ENCODE peak calls at places on chromosomes 11 and 22, in four cellular contexts. D is left ventricle myocardium inferior, P is lower lobe of right lung, C is esophagus squamous epithelium. I is an unnamed sample.

GRCh38 chr11:17839973-17840611 is 105.5 kb downstream of the KCNC1 start:
- DNase-seq in D (no peak), P (no peak), C (no peak), I (no peak)

GRCh38 chr22:25334091-25334490 is 114.7 kb downstream of the CRYBB2 start:
- DNase-seq in D (peak; percentile 28), P (no peak), C (no peak), I (no peak)

GRCh38 chr11:131759140-131759539 is 388.7 kb downstream of the NTM start:
- DNase-seq in D (no peak), P (no peak), C (no peak), I (no peak)

GRCh38 chr11:68150029-68150428 is 28.8 kb upstream of the CHKA start:
- DNase-seq in D (no peak), P (peak; percentile 76), C (no peak), I (no peak)

GRCh38 chr22:24087071-24087795 is 76.1 kb downstream of the CABIN1 start:
- DNase-seq in D (no peak), P (no peak), C (no peak), I (peak; percentile 44)

GRCh38 chr11:20065040-20065805 is 95.1 kb downstream of the DBX1 start:
- DNase-seq in D (no peak), P (no peak), C (no peak), I (no peak)

GRCh38 chr22:21929253-21929652 is 23.4 kb downstream of the PPM1F start:
- DNase-seq in D (no peak), P (no peak), C (no peak), I (no peak)

GRCh38 chr22:46971141-46971775 is 208.8 kb downstream of the TBC1D22A start:
- DNase-seq in D (peak; percentile 37), P (no peak), C (no peak), I (no peak)

GRCh38 chr11:2462092-2462985 is 17.5 kb downstream of the KCNQ1 start:
- DNase-seq in D (no peak), P (no peak), C (no peak), I (no peak)

GRCh38 chr11:73229321-73230275 is 11.5 kb downstream of the P2RY2 start:
- DNase-seq in D (peak; percentile 52), P (no peak), C (no peak), I (peak; percentile 71)

GRCh38 chr11:66113132-66113856 is 43.2 kb downstream of the PACS1 start:
- DNase-seq in D (no peak), P (no peak), C (no peak), I (no peak)

GRCh38 chr22:20927940-20928572 is 10.8 kb downstream of the CRKL start:
- DNase-seq in D (no peak), P (no peak), C (no peak), I (no peak)

GRCh38 chr11:127639916-127640315 is 639.3 kb upstream of the KIRREL3 start:
- DNase-seq in D (no peak), P (no peak), C (no peak), I (no peak)

GRCh38 chr11:32884770-32885384 is 7.7 kb upstream of the QSER1 start:
- DNase-seq in D (no peak), P (no peak), C (no peak), I (no peak)

GRCh38 chr22:44838316-44839016 is 86.1 kb downstream of the ARHGAP8 start:
- DNase-seq in D (no peak), P (no peak), C (no peak), I (no peak)

GRCh38 chr11:134065381-134065780 is 3.5 kb upstream of the JAM3 start:
- DNase-seq in D (no peak), P (no peak), C (no peak), I (no peak)

GRCh38 chr11:69351460-69351859 is 57.5 kb downstream of the MYEOV start:
- DNase-seq in D (no peak), P (no peak), C (no peak), I (no peak)

GRCh38 chr11:108069947-108070346 is 51.4 kb upstream of the ACAT1 start:
- DNase-seq in D (no peak), P (no peak), C (no peak), I (no peak)

DNA sequence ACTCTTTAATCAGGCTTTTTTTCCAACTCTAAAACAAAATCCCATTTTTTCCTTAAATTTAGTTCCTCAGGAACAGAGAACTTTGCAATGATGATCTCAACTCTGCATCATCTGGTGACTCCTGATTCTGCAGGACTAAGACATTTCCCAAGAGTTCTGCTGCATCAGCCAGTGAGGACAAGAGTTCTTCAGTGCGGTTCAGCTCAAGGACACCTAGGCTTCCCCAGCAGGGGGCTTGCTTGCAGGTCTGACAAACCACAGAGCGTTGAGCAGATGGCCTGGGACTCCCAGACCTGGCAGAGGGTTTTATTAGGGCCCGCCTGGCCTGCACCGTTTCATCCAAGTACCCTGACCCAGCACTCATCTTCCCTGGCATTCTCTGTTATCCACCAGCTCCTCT is 6.4 kb downstream of the CDCA5 start:
- DNase-seq in D (no peak), P (no peak), C (no peak), I (no peak)
- H3K36me3 ChIP-seq in D (no peaks in the 10 kb centered on the region), P (no peaks in the 10 kb centered on the region), C (no peaks in the 10 kb centered on the region), I (no peaks in the 10 kb centered on the region)

GRCh38 chr11:34826384-34826726 is 89.8 kb downstream of the APIP start:
- DNase-seq in D (no peak), P (no peak), C (no peak), I (no peak)
- H3K4me1 ChIP-seq in D (peaks cover 13% of the 10 kb centered on the region), P (peaks cover 11% of the 10 kb centered on the region), C (peaks cover 13% of the 10 kb centered on the region), I (no peaks in the 10 kb centered on the region)

DNA sequence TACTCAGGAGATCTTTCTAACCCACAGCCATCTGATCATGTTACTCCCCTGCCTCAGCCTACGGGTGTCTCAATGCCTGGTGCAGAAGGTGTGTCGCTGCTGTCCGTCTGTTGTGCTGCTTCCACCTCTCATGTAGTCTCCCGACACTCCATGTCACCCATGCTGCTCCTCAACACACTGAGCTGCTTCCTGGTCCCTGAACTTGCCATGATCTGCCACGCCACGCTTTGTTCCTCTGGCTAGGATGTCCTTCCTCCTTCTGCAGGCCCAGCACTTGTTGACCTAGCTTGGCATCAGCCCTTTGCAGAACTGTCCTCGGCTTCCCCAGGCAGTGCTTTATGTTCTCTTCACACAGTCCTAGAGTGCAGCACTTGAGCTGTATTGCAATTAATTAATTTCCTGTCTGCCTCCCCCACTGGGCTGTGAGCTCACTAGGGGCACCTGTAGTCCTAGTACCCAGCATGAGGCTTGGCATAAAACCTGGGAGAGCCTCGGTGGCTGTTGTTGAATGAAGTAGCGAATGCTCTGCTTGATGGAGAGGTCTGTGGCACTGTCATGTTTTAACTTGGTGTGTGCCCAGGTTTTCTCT is 9.5 kb downstream of the GTPBP1 start:
- DNase-seq in D (no peak), P (no peak), C (no peak), I (no peak)
- H3K36me3 ChIP-seq in D (peaks cover 41% of the 10 kb centered on the region), P (peaks cover 51% of the 10 kb centered on the region), C (no peaks in the 10 kb centered on the region), I (no peaks in the 10 kb centered on the region)

GRCh38 chr11:123135863-123136446 is 59.1 kb downstream of the CLMP start:
- DNase-seq in D (no peak), P (no peak), C (no peak), I (no peak)
- H3K4me1 ChIP-seq in D (peaks cover 13% of the 10 kb centered on the region), P (no peaks in the 10 kb centered on the region), C (peaks cover 8% of the 10 kb centered on the region), I (no peaks in the 10 kb centered on the region)

GRCh38 chr11:46747150-46747549 is 28.1 kb downstream of the F2 start:
- DNase-seq in D (no peak), P (no peak), C (no peak), I (no peak)
- H3K36me3 ChIP-seq in D (peaks cover 95% of the 10 kb centered on the region), P (peaks cover 95% of the 10 kb centered on the region), C (peaks cover 50% of the 10 kb centered on the region), I (peaks cover 20% of the 10 kb centered on the region)

DNA sequence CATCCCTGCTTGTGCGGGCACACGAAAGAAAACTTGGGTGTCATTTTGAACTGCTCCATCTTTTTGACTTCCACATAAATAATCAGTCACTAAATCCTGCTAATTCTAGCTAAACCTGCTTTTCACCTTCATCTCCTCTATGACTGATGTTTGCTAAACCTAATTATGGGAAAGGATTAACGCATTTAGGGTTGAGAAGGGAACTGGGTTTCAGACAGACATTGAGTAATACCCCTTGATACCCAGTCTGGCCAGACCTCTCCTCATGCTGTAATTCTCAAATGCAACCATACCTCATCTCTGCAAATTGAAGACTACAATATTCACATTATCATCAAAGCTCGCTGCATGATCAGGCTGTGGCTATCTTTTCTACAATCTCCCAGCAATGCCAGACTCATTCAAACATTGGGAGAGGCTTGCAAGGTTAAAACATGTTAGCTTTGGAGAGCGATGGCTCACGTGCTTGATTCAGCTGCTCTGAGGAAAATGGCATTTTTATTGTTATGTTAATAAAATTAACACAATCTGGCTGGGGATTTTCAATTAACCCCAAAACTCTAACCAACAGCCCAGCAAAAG is 2.4 kb downstream of the HPS4 start:
- DNase-seq in D (no peak), P (no peak), C (no peak), I (no peak)
- H3K4me1 ChIP-seq in D (peaks cover 73% of the 10 kb centered on the region), P (peaks cover 67% of the 10 kb centered on the region), C (peaks cover 56% of the 10 kb centered on the region), I (peaks cover 7% of the 10 kb centered on the region)

GRCh38 chr11:123601136-123601535 is 53.3 kb downstream of the SCN3B start:
- DNase-seq in D (no peak), P (no peak), C (no peak), I (no peak)
- H3K36me3 ChIP-seq in D (peaks cover 29% of the 10 kb centered on the region), P (no peaks in the 10 kb centered on the region), C (no peaks in the 10 kb centered on the region), I (no peaks in the 10 kb centered on the region)

DNA sequence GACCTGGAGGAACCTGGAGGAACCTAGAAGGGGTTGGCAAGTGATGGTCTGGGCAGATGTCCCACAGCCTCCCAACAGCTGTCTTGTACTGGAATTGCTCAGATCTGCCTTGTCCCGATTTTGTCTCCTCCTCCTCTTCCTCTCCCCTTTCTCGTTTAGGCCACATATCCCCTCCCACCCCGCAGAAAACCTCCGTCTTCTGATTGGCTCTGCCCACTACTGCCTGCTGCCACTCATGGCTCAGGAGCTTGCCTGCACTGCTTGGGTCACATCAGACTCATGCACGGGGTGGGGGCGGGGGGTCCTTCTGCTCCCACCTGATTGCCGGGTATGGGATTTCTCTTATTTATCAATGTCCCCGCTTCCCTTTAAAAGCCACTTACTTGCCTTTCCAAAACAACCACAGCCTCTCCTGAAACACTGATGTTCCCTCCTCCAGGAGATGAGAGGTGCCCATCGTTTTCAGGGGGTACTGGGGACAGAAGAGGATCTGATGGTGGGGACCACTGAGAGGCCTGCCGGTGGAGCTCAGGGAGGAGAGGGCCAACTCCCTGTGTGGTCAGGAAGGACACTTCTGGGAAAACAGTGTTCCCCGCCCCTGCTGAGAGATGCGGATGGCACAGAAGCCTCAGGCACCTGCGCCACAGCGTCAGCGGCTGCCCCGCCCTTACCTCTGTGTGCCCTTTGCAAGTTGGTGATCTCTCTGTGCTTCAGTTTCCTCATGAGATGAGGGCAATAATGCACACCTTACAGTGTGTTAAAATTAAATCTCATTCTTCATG is 14.7 kb downstream of the TOM1 start:
- DNase-seq in D (no peak), P (no peak), C (no peak), I (peak; percentile 55)
- H3K4me1 ChIP-seq in D (peaks cover 93% of the 10 kb centered on the region), P (peaks cover 46% of the 10 kb centered on the region), C (peaks cover 43% of the 10 kb centered on the region), I (peaks cover 1% of the 10 kb centered on the region)

I was measured in aorta.